ENCODE peak calls at places on chromosomes 4 and X, in four cellular contexts. F is A549, J is K562, S is GM12878. K is an unnamed sample.

GRCh38 chrX:56800307-56800706 is 71.3 kb downstream of the NBDY start:
- DNase-seq in F (no peak), J (no peak), S (no peak), K (peak)

GRCh38 chr4:145406970-145407369 is 74.7 kb upstream of the SMAD1 start:
- DNase-seq in F (no peak), J (no peak), S (no peak), K (no peak)

GRCh38 chrX:7190157-7190556 is 42.2 kb upstream of the PUDP start:
- DNase-seq in F (no peak), J (no peak), S (no peak), K (no peak)

GRCh38 chr4:76821661-76822060 is 76.3 kb downstream of the SOWAHB start:
- DNase-seq in F (no peak), J (no peak), S (no peak), K (no peak)

GRCh38 chrX:34884693-34885277 is 57.8 kb upstream of the FAM47B start:
- DNase-seq in F (peak), J (no peak), S (no peak), K (no peak)

GRCh38 chr4:42654606-42655005 is 2.3 kb downstream of the ATP8A1 start:
- DNase-seq in F (no peak), J (peak), S (no peak), K (no peak)

GRCh38 chrX:581717-582116 is 48.9 kb upstream of the SHOX start:
- DNase-seq in F (peak), J (no peak), S (no peak), K (no peak)

GRCh38 chrX:105775672-105776071 is 46.7 kb upstream of the NRK start:
- DNase-seq in F (no peak), J (no peak), S (no peak), K (no peak)

GRCh38 chr4:83722730-83723269 is 186.9 kb downstream of the GPAT3 start:
- DNase-seq in F (no peak), J (no peak), S (no peak), K (no peak)

GRCh38 chr4:147480891-147481576 is at the start of gene EDNRA:
- DNase-seq in F (peak), J (no peak), S (no peak), K (peak)

GRCh38 chr4:128345650-128346049 is 58.0 kb upstream of the PGRMC2 start:
- DNase-seq in F (no peak), J (no peak), S (no peak), K (no peak)

GRCh38 chr4:170030121-170030520 is 3.9 kb upstream of the MFAP3L start:
- DNase-seq in F (no peak), J (no peak), S (no peak), K (no peak)
- TF ChIP-seq RFX5 in F (no peak), J (no peak), S (no peak), K (no peak)

DNA sequence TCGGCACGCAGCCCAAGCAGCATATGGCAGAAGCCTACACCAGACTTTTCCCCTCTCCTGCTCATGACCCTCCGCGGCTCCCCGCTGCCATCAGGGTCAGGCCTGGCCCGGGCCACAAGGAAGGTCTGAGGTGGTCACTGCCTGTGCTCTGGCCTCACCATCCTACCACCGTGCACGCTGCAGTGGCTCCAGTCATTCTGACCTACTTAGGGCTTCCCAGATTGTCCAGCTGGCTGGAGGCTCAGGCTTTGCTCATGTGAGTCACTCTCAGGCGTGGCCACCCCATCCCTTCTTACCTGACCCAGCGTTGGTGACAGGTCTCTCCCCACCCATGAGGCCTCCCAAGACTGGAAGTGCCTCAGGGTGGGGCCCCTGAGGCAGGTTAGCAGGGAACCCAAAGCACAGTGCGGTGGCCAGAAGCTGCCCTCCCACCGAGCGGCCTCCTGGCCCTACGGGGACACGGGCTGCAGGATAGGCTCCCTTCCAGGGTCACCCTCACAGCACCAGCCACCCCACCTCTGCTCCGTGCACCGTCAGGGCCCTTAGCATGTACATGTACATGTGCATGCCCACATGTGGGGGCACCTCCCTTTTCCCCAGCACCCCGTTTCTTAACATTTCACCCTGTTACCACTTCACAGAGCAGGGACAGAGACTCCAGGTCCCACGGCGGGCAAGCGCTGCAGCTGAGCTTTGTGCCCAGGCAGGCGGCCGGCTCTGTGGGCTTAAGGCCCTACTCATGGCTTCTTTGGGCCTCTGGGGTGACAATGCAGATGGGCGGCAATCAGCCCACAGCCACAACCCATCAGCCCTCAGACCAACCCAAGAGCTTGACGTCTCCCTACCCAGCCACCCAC is 2.2 kb downstream of the TREX2 start:
- DNase-seq in F (no peak), J (no peak), S (no peak), K (no peak)
- TF ChIP-seq RFX5 in F (no peak), J (no peak), S (no peak), K (no peak)

DNA sequence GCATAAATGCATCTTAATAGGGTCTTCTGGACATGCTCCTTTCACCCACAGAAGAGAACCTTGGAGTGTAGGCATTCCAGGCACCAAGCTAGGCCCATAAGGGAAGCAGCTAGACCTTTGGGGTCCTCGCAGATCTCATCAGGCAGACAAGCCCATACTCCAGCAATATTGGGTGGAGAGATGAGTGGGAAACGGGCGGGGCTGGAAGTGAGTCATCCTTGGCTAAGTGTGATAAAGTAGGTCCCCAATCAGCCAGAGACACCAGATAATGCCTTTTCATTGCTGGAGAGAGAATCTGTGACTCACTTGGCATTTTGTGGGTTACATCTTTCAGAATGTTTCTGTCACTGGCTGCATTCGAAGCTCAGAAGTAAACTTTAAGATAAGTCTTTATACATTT is 133.3 kb upstream of the MBNL3 start:
- DNase-seq in F (no peak), J (peak), S (no peak), K (no peak)
- TF ChIP-seq RFX5 in F (no peak), J (no peak), S (no peak), K (no peak)

GRCh38 chr4:23135792-23136645 is 443.3 kb downstream of the GBA3 start:
- DNase-seq in F (peak), J (peak), S (no peak), K (no peak)
- TF ChIP-seq RFX5 in F (no peak), J (no peak), S (no peak), K (no peak)

GRCh38 chr4:5757091-5757490 is 46.1 kb downstream of the EVC start:
- DNase-seq in F (no peak), J (no peak), S (no peak), K (peak)
- TF ChIP-seq RFX5 in F (no peak), J (no peak), S (no peak), K (no peak)

GRCh38 chrX:96776966-96777365 is 92.3 kb downstream of the DIAPH2 start:
- DNase-seq in F (no peak), J (no peak), S (no peak), K (no peak)

GRCh38 chrX:96774116-96774515 is 89.5 kb downstream of the DIAPH2 start:
- DNase-seq in F (no peak), J (no peak), S (no peak), K (no peak)

GRCh38 chrX:96770315-96770714 is 85.7 kb downstream of the DIAPH2 start:
- DNase-seq in F (peak), J (peak), S (no peak), K (no peak)

DNA sequence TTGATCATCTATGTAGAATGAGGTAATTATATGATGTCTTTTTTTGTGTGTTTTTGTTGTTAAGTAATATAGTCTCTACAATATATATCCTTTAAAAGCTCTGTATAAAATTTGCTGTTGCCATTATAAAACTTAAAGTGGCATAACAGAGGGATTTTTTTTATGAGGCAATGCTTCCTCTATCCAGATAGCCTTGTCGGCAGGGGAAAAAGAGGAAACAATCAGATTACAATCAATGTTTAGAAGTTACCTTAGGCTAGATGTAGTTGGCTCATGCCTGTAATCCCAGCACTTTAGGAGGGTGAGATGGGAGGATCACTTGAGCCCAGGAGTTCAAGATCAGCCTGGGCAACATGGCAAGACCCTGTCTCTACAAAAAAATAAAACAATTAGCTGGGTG is 86.9 kb downstream of the DIAPH2 start:
- DNase-seq in F (no peak), J (no peak), S (no peak), K (no peak)
- TF ChIP-seq RFX5 in F (no peak), J (no peak), S (no peak), K (no peak)

DNA sequence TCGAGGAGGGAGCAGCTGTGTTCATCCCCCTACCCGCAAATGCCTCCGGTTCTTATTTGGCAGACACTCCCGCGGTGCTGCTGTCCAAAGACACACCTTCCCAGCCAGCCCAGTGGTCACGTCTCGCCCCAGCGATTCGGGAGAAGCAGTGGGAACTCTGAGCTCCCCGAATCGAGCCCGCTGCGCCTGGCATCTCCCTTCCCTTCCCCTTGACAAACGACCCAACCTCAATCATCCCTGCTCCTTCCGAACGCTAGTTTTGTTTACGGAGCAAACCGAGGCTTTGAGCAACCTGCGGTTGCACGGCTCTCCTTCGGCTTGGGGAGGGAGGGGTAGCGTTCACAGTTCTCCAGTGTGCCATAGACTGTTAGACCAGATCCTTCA is 299 bp upstream of the FRMPD4 start:
- DNase-seq in F (peak), J (no peak), S (no peak), K (no peak)
- TF ChIP-seq RFX5 in F (no peak), J (no peak), S (no peak), K (no peak)

DNA sequence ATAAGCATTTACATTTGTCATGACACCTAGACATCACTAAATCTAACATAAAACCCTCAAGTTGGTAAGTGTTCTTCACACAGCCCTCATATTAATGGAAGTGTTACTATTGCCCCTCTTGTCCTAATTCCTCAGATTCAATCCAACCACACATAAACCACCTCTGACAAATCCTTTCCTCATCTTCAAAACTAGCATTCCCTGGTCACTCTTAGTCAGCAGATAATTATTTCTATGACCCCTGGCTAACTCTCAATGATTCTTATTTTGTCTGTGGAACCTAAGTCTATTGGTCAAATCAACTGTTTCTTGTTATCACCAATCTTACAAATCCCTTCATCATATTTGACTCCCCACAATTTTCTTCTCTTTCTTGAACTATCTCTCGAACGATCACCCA is 168.6 kb downstream of the PPP3CA start:
- DNase-seq in F (no peak), J (no peak), S (no peak), K (no peak)
- TF ChIP-seq RFX5 in F (no peak), J (no peak), S (no peak), K (no peak)

K was measured in H1.